ENCODE peak calls at places on chromosomes 12 and 14, in five cellular contexts. N is Caco-2, M is OCI-LY7, G is GM12878, K is adrenal gland. U is an unnamed sample.

GRCh38 chr12:16037533-16037932 is 126.4 kb downstream of the DERA start:
- DNase-seq in G (no peak), K (no peak), N (no peak), M (no peak), U (no peak)

GRCh38 chr12:130070017-130070653 is 92.1 kb upstream of the FZD10 start:
- DNase-seq in G (no peak), K (peak), N (peak), M (no peak), U (no peak)

GRCh38 chr12:63668028-63668799 is at the start of gene DPY19L2:
- DNase-seq in N (no peak), G (no peak), M (no peak), K (peak), U (peak)

GRCh38 chr12:24551368-24551767 is 397.5 kb downstream of the BCAT1 start:
- DNase-seq in G (no peak), N (no peak), K (no peak), M (no peak), U (no peak)

GRCh38 chr14:25048170-25049126 is 1.5 kb downstream of the STXBP6 start:
- DNase-seq in K (no peak), M (no peak), G (no peak), N (no peak), U (peak)

GRCh38 chr14:24935796-24936195 is 114.2 kb downstream of the STXBP6 start:
- DNase-seq in M (no peak), G (no peak), N (no peak), K (no peak), U (no peak)

GRCh38 chr14:62117718-62118164 is 355.5 kb downstream of the SNAPC1 start:
- DNase-seq in G (no peak), K (no peak), N (no peak), M (no peak), U (peak)

GRCh38 chr12:81598205-81598604 is 160.9 kb downstream of the PPFIA2 start:
- DNase-seq in K (no peak), N (no peak), G (no peak), M (no peak), U (no peak)

GRCh38 chr14:22303589-22304195 is 285.3 kb downstream of the DAD1 start:
- DNase-seq in G (no peak), K (no peak), N (no peak), M (peak), U (peak)

GRCh38 chr14:23366163-23366921 is 1.4 kb upstream of the EFS start:
- DNase-seq in N (no peak), G (no peak), M (no peak), K (peak), U (peak)

GRCh38 chr14:102320033-102320660 is 601 bp downstream of the ZNF839 start:
- DNase-seq in M (peak), G (no peak), K (peak), N (peak), U (peak)

GRCh38 chr12:104643921-104644669 is 187.3 kb downstream of the CHST11 start:
- DNase-seq in K (peak), G (peak), N (no peak), M (peak), U (no peak)

GRCh38 chr12:124428792-124429281 is 133.9 kb downstream of the RFLNA start:
- DNase-seq in N (no peak), G (no peak), K (peak), M (no peak), U (no peak)

GRCh38 chr12:95022477-95022876 is 19.0 kb upstream of the NDUFA12 start:
- DNase-seq in G (no peak), N (no peak), M (no peak), K (no peak), U (no peak)

GRCh38 chr12:11023387-11023786 is 967 bp upstream of the TAS2R19 start:
- DNase-seq in G (no peak), N (no peak), K (no peak), M (no peak), U (no peak)

GRCh38 chr12:132286912-132287311 is 42.5 kb downstream of the GALNT9 start:
- DNase-seq in N (no peak), M (no peak), K (no peak), G (no peak), U (peak)

GRCh38 chr12:120222288-120222832 is 21.4 kb upstream of the RPLP0 start:
- DNase-seq in K (no peak), N (no peak), M (no peak), G (no peak), U (no peak)

GRCh38 chr14:36975834-36976233 is 196.6 kb downstream of the SLC25A21 start:
- DNase-seq in K (no peak), N (peak), M (no peak), G (no peak), U (no peak)

GRCh38 chr14:44736326-44736725 is 225.4 kb downstream of the KLHL28 start:
- DNase-seq in M (no peak), G (no peak), N (no peak), K (no peak), U (no peak)

GRCh38 chr12:105773501-105773900 is 365.3 kb downstream of the NUAK1 start:
- DNase-seq in G (no peak), M (no peak), N (no peak), K (no peak), U (no peak)

GRCh38 chr12:78060186-78060585 is 229.5 kb downstream of the NAV3 start:
- DNase-seq in M (no peak), K (no peak), N (no peak), G (no peak), U (peak)

GRCh38 chr12:68267892-68268396 is 14.5 kb upstream of the IL22 start:
- DNase-seq in K (no peak), G (no peak), M (no peak), N (no peak), U (peak)

GRCh38 chr12:46921754-46922113 is 95.9 kb upstream of the SLC38A4 start:
- DNase-seq in K (peak), M (no peak), N (no peak), G (no peak), U (no peak)

GRCh38 chr12:67410667-67411067 is 141.5 kb downstream of the CAND1 start:
- DNase-seq in K (no peak), G (no peak), M (no peak), N (no peak), U (no peak)

GRCh38 chr12:116426391-116427136 is 132.6 kb upstream of the MAP1LC3B2 start:
- DNase-seq in G (no peak), N (peak), K (peak), M (no peak), U (peak)

DNA sequence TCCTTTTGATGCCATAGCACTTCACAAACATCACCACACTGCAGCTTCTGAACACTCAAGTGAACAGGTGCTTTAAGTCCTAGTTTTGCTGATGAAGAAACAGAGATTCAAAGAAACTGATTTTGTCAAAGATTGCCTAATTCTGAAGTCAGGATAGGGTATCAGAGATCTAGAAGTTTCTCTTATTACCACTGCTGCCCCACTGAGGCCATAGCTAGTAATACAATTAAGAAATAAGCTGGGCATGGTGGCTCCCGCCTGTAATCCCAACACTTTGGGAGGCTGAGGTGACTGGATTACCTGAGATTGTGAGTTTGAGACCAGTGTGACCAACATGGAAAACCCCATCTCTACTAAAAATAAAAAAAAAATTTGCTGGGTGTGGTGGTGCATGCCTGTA is 458.3 kb upstream of the SEL1L start:
- DNase-seq in K (peak), M (peak), G (no peak), N (no peak), U (no peak)
- TF ChIP-seq CTCF in K (peak), M (peak), G (peak), N (peak), U (peak)

GRCh38 chr12:56300644-56301464 is 724 bp upstream of the CS start:
- DNase-seq in K (no peak), G (no peak), N (no peak), M (no peak), U (no peak)
- H3K4me3 ChIP-seq in K (peak), G (peak), N (peak), M (peak), U (peak)

DNA sequence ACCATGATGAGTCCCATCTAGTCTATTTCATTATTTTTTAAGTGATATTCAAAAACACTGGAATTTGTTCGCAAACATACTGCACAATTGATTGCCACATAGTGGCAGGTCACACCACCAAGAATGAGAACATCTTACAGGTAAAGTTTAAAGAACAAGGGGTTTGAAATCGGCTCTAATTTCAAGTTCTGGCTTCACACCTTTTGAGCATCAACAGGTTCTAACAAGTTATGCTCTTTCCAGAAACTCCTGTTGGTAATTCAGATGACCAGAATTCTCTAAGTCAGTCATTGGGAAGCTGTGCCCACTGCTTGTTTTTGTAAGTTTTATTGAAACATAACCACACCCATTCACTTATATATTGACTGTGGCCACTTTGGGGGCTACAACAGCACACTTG is 336.3 kb downstream of the FUT8 start:
- DNase-seq in N (no peak), G (no peak), M (no peak), K (no peak), U (no peak)
- TF ChIP-seq CTCF in N (no peak), G (no peak), M (no peak), K (no peak), U (no peak)

GRCh38 chr12:54217774-54218221 is 29.0 kb upstream of the SMUG1 start:
- DNase-seq in M (peak), G (no peak), N (no peak), K (no peak), U (no peak)
- H3K4me3 ChIP-seq in M (peak), G (peak), N (peak), K (no peak), U (peak)

GRCh38 chr14:52780893-52781292 is 10.5 kb downstream of the GNPNAT1 start:
- DNase-seq in K (no peak), N (no peak), M (no peak), G (no peak), U (no peak)
- TF ChIP-seq CTCF in K (no peak), N (no peak), M (no peak), G (no peak), U (no peak)

GRCh38 chr12:45423931-45424330 is 208.0 kb downstream of the ANO6 start:
- DNase-seq in M (no peak), N (no peak), K (no peak), G (no peak), U (no peak)

GRCh38 chr12:45421736-45422135 is 205.8 kb downstream of the ANO6 start:
- DNase-seq in K (no peak), G (no peak), N (no peak), M (no peak), U (no peak)

GRCh38 chr12:45415393-45415817 is 199.5 kb downstream of the ANO6 start:
- DNase-seq in K (peak), G (peak), M (no peak), N (peak), U (peak)

GRCh38 chr12:45416161-45416560 is 200.3 kb downstream of the ANO6 start:
- DNase-seq in K (no peak), M (no peak), N (no peak), G (no peak), U (no peak)

DNA sequence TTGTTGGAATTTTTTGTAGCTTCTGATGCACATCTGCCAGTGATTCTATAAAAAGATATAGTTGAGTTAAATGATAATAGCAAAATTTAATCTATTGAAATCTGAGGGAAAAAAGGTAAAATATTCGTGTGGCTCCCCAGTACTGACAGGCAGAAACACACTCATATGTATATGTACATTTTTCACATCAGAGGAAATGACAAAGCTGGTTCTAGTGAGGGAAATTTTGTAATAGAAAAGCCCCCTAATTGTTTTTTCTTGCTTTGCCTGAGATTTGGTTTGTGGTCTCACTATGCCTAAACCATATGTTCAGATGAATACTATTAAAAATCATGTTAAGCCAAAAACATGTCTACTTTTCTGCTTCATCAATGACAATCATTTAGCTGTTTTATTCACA is 203.4 kb downstream of the ANO6 start:
- DNase-seq in G (no peak), K (no peak), N (no peak), M (no peak), U (no peak)
- H3K4me3 ChIP-seq in G (no peak), K (no peak), N (no peak), M (no peak), U (no peak)

U was measured in astrocyte of the spinal cord.